ENCODE peak calls at places on chromosomes 4 and X, in four cellular contexts. E is testis, V is progenitor cell of endocrine pancreas, H is breast epithelium. Z is an unnamed sample.

GRCh38 chrX:26008042-26008441 is 130.1 kb upstream of the MAGEB18 start:
- DNase-seq in E (no peak), V (no peak), H (no peak), Z (no peak)

GRCh38 chr4:177222776-177223175 is 86.9 kb upstream of the NEIL3 start:
- DNase-seq in E (no peak), V (no peak), H (no peak), Z (no peak)

GRCh38 chrX:332496-332860 is 13.9 kb upstream of the GTPBP6 start:
- DNase-seq in E (no peak), V (no peak), H (no peak), Z (no peak)

GRCh38 chrX:136452614-136453013 is 35.1 kb upstream of the BRS3 start:
- DNase-seq in E (no peak), V (no peak), H (no peak), Z (no peak)

GRCh38 chr4:24792552-24792951 is 2.8 kb upstream of the SOD3 start:
- DNase-seq in E (no peak), V (no peak), H (no peak), Z (no peak)

GRCh38 chr4:86482296-86482695 is 111.8 kb upstream of the PTPN13 start:
- DNase-seq in E (no peak), V (no peak), H (no peak), Z (no peak)

GRCh38 chrX:27987862-27988646 is 6.8 kb upstream of the DCAF8L1 start:
- DNase-seq in E (no peak), V (peak), H (no peak), Z (no peak)

GRCh38 chrX:145792281-145792680 is 25.3 kb upstream of the SLITRK2 start:
- DNase-seq in E (no peak), V (no peak), H (no peak), Z (no peak)

GRCh38 chrX:118066867-118067515 is 49.6 kb downstream of the KLHL13 start:
- DNase-seq in E (no peak), V (no peak), H (no peak), Z (no peak)

GRCh38 chr4:22496165-22496813 is 19.6 kb downstream of the ADGRA3 start:
- DNase-seq in E (no peak), V (no peak), H (no peak), Z (no peak)

GRCh38 chr4:99946346-99947189 is at the start of gene DNAJB14:
- DNase-seq in E (peak), V (peak), H (peak), Z (peak)

GRCh38 chrX:115900425-115900824 is 270.1 kb upstream of the AGTR2 start:
- DNase-seq in E (no peak), V (no peak), H (no peak), Z (no peak)

GRCh38 chrX:140509468-140510305 is 4.8 kb upstream of the SOX3 start:
- DNase-seq in E (no peak), V (no peak), H (no peak), Z (no peak)

GRCh38 chr4:105196523-105197145 is 50.0 kb downstream of the TET2 start:
- DNase-seq in E (peak), V (no peak), H (no peak), Z (no peak)

GRCh38 chr4:8618421-8618820 is 25.9 kb downstream of the CPZ start:
- DNase-seq in E (no peak), V (no peak), H (no peak), Z (no peak)

GRCh38 chr4:7598939-7599790 is 164.4 kb upstream of the PSAPL1 start:
- DNase-seq in E (no peak), V (no peak), H (no peak), Z (no peak)

GRCh38 chr4:179200681-179201080 is 1758.4 kb upstream of the AGA start:
- DNase-seq in E (no peak), V (no peak), H (no peak), Z (no peak)

GRCh38 chr4:8738471-8738931 is 133.1 kb downstream of the HMX1 start:
- DNase-seq in E (no peak), V (no peak), H (peak), Z (no peak)

GRCh38 chrX:68945081-68945602 is 116.3 kb downstream of the EFNB1 start:
- DNase-seq in E (no peak), V (no peak), H (no peak), Z (no peak)

GRCh38 chr4:37653601-37654000 is 32.6 kb downstream of the RELL1 start:
- DNase-seq in E (no peak), V (no peak), H (no peak), Z (no peak)

GRCh38 chrX:153460826-153461225 is 9.6 kb downstream of the HAUS7 start:
- DNase-seq in E (peak), V (peak), H (no peak), Z (no peak)

GRCh38 chr4:16133406-16133805 is 49.6 kb upstream of the PROM1 start:
- DNase-seq in E (no peak), V (no peak), H (no peak), Z (no peak)

GRCh38 chrX:44239036-44239435 is 104.4 kb downstream of the EFHC2 start:
- DNase-seq in E (no peak), V (no peak), H (no peak), Z (no peak)

GRCh38 chr4:153344131-153345010 is at the start of gene MND1:
- DNase-seq in E (peak), V (peak), H (peak), Z (peak)

GRCh38 chrX:104712515-104712914 is 146.5 kb downstream of the IL1RAPL2 start:
- DNase-seq in E (no peak), V (no peak), H (no peak), Z (no peak)

GRCh38 chrX:37905436-37906147 is 58.2 kb upstream of the DYNLT3 start:
- DNase-seq in E (no peak), V (peak), H (no peak), Z (no peak)

GRCh38 chrX:38052096-38052495 is 45.7 kb downstream of the SYTL5 start:
- DNase-seq in E (no peak), V (no peak), H (no peak), Z (no peak)

GRCh38 chr4:14091966-14092365 is 464.4 kb upstream of the BOD1L1 start:
- DNase-seq in E (no peak), V (no peak), H (no peak), Z (no peak)

GRCh38 chrX:10235851-10236250 is 79.1 kb downstream of the CLCN4 start:
- DNase-seq in E (no peak), V (no peak), H (no peak), Z (no peak)

GRCh38 chr4:54499308-54500074 is 158.3 kb upstream of the KIT start:
- DNase-seq in E (no peak), V (no peak), H (no peak), Z (no peak)

GRCh38 chr4:121698119-121698732 is 1.4 kb upstream of the ANXA5 start:
- DNase-seq in E (no peak), V (no peak), H (no peak), Z (no peak)

GRCh38 chr4:52640808-52641595 is 18.1 kb downstream of the USP46 start:
- DNase-seq in E (peak), V (no peak), H (no peak), Z (no peak)

GRCh38 chrX:64975491-64975890 is 759 bp downstream of the ZC4H2 start:
- DNase-seq in E (peak), V (no peak), H (no peak), Z (no peak)

GRCh38 chrX:54482839-54483593 is 13.0 kb downstream of the FGD1 start:
- DNase-seq in E (no peak), V (no peak), H (no peak), Z (no peak)

GRCh38 chrX:107442914-107443527 is 6.4 kb upstream of the FRMPD3 start:
- DNase-seq in E (no peak), V (no peak), H (no peak), Z (no peak)

DNA sequence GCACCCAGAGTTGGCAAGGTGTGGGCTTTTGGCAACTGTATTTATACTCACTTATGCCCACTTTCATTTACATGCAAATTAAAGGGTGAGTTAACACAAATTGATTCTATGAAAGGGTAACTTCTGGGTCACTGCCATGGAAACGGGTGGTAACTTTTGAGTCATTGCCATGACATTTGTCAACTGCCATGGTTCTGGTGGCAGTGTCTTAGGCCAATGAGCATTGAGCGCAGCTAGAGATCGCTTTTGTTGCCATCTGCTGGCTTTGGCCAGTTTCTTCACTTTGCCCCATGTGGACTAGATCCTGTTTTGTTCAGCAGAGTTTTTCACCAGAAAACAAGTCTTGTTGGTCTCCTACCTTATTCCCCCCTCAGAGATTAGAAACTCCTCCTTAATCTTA is 170.8 kb upstream of the NUDT6 start:
- DNase-seq in E (no peak), V (no peak), H (no peak), Z (no peak)
- TF ChIP-seq CTCF in E (no peak), V (no peak), H (no peak), Z (no peak)

GRCh38 chrX:51144828-51145442 is 187.7 kb upstream of the NUDT10 start:
- DNase-seq in E (peak), V (peak), H (no peak), Z (no peak)
- TF ChIP-seq CTCF in E (peak), V (peak), H (peak), Z (no peak)

GRCh38 chr4:40046311-40046980 is 10.2 kb upstream of the N4BP2 start:
- DNase-seq in E (no peak), V (no peak), H (peak), Z (no peak)
- TF ChIP-seq CTCF in E (no peak), V (no peak), H (no peak), Z (no peak)

GRCh38 chr4:108622022-108622421 is 1.6 kb downstream of the RPL34 start:
- DNase-seq in E (no peak), V (no peak), H (no peak), Z (no peak)
- TF ChIP-seq CTCF in E (no peak), V (no peak), H (no peak), Z (no peak)

GRCh38 chrX:17361620-17362019 is 13.4 kb upstream of the NHS start:
- DNase-seq in E (peak), V (no peak), H (no peak), Z (no peak)
- TF ChIP-seq CTCF in E (no peak), V (peak), H (no peak), Z (no peak)

GRCh38 chrX:20527458-20528099 is 260.9 kb upstream of the RPS6KA3 start:
- DNase-seq in E (no peak), V (no peak), H (no peak), Z (no peak)
- TF ChIP-seq CTCF in E (peak), V (peak), H (peak), Z (no peak)

GRCh38 chr4:89558147-89558546 is 250.5 kb upstream of the GPRIN3 start:
- DNase-seq in E (no peak), V (no peak), H (no peak), Z (no peak)
- TF ChIP-seq CTCF in E (no peak), V (peak), H (no peak), Z (no peak)

DNA sequence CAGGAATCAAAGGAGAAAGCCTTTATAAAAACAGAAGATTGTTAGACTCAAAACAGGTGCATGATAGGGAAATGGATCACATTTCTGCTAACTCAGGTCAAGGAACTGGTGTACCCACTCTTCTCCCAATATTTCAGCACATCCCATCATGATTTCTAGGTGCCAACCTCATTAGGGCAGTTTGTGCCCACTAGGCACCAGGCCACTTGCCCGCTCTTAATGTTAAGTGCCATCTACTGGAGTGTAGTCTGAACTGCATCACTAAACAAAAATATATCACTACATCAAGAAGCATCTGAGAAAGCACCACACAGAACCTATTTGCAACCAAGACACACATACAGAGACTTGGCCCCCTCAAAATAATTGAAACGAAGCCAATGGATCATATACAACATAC is 140.4 kb upstream of the GRID2 start:
- DNase-seq in E (no peak), V (no peak), H (no peak), Z (no peak)
- TF ChIP-seq CTCF in E (peak), V (no peak), H (no peak), Z (no peak)

GRCh38 chr4:118005883-118006282 is 28.4 kb upstream of the NDST3 start:
- DNase-seq in E (no peak), V (no peak), H (no peak), Z (no peak)
- TF ChIP-seq CTCF in E (no peak), V (peak), H (no peak), Z (no peak)

GRCh38 chrX:19347916-19348315 is 4.2 kb downstream of the PDHA1 start:
- DNase-seq in E (no peak), V (no peak), H (no peak), Z (no peak)
- TF ChIP-seq CTCF in E (no peak), V (no peak), H (no peak), Z (no peak)

Z was measured in omental fat pad.